ENCODE peak calls at places on chromosomes 13 and 19, in four cellular contexts. Q is DMS153, P is NCI-H82, E is iris pigment epithelial cell. Z is an unnamed sample.

GRCh38 chr13:100044936-100045335 is 44.0 kb upstream of the PCCA start:
- DNase-seq in Q (no peak), P (no peak), E (no peak), Z (peak)

GRCh38 chr19:9836021-9836420 is 903 bp downstream of the PIN1 start:
- DNase-seq in Q (no peak), P (peak), E (peak), Z (peak)

GRCh38 chr19:6126335-6126974 is 9.0 kb upstream of the ACSBG2 start:
- DNase-seq in Q (no peak), P (peak), E (peak), Z (peak)

GRCh38 chr19:38697641-38698071 is 46.6 kb downstream of the CAPN12 start:
- DNase-seq in Q (no peak), P (no peak), E (no peak), Z (no peak)

GRCh38 chr13:72983085-72983768 is 75.6 kb upstream of the KLF5 start:
- DNase-seq in Q (no peak), P (no peak), E (peak), Z (no peak)

GRCh38 chr19:45279587-45280192 is 28.6 kb downstream of the MARK4 start:
- DNase-seq in Q (no peak), P (no peak), E (no peak), Z (no peak)

GRCh38 chr13:106038752-106039151 is 496.7 kb downstream of the EFNB2 start:
- DNase-seq in Q (no peak), P (no peak), E (peak), Z (no peak)

GRCh38 chr13:29589967-29590366 is 5.5 kb downstream of the SLC7A1 start:
- DNase-seq in Q (no peak), P (peak), E (no peak), Z (no peak)

Z was measured in NCI-H69.